ENCODE peak calls at places on chromosome 3, in ten cellular contexts. A is WERI-Rb-1; D is fibroblast of lung; R is cardiac muscle cell; B is mesenchymal stem cell; U is upper lobe of left lung; M is Panc1; H is CD8-positive, alpha-beta memory T cell; V is sigmoid colon; K is trophoblast cell. Q is an unnamed sample.

GRCh38 chr3:69214241-69214640 is 91.8 kb upstream of the LMOD3 start:
- DNase-seq in A (no peak), D (no peak), R (no peak), B (no peak), U (no peak), M (no peak), H (no peak), V (no peak), K (no peak), Q (no peak)

GRCh38 chr3:131072099-131072559 is 45.5 kb downstream of the NEK11 start:
- DNase-seq in A (no peak), D (no peak), R (peak; percentile 47), B (peak; percentile 56), U (no peak), M (no peak), H (no peak), V (no peak), K (peak; percentile 87), Q (no peak)

GRCh38 chr3:132245547-132245946 is 71.7 kb upstream of the ACP3 start:
- DNase-seq in A (no peak), D (peak; percentile 36), R (peak; percentile 63), B (no peak), U (no peak), M (no peak), H (no peak), V (no peak), K (no peak), Q (no peak)

GRCh38 chr3:9946112-9947024 is 5.8 kb downstream of the PRRT3 start:
- DNase-seq in A (peak; percentile 92), D (peak; percentile 91), R (peak; percentile 95), B (peak; percentile 91), U (peak; percentile 94), M (no peak), H (peak; percentile 76), V (peak; percentile 96), K (peak; percentile 82), Q (peak; percentile 86)

GRCh38 chr3:196341142-196341541 is 3.0 kb upstream of the TM4SF19 start:
- DNase-seq in A (no peak), D (peak; percentile 60), R (peak; percentile 61), B (peak; percentile 82), U (no peak), M (no peak), H (no peak), V (no peak), K (peak; percentile 19), Q (no peak)

GRCh38 chr3:33883538-33884203 is 85.2 kb downstream of the PDCD6IP start:
- DNase-seq in A (peak; percentile 20), D (peak; percentile 64), R (peak; percentile 51), B (peak; percentile 56), U (no peak), M (peak; percentile 17), H (peak; percentile 14), V (no peak), K (peak; percentile 82), Q (no peak)

GRCh38 chr3:81723732-81724313 is 37.6 kb downstream of the GBE1 start:
- DNase-seq in A (no peak), D (peak; percentile 48), R (peak; percentile 70), B (peak; percentile 60), U (no peak), M (no peak), H (no peak), V (no peak), K (no peak), Q (no peak)

GRCh38 chr3:64305731-64306130 is 80.5 kb upstream of the PRICKLE2 start:
- DNase-seq in A (no peak), D (no peak), R (no peak), B (no peak), U (no peak), M (no peak), H (no peak), V (no peak), K (no peak), Q (no peak)

GRCh38 chr3:171838218-171838720 is 4.9 kb upstream of the TMEM212 start:
- DNase-seq in A (no peak), D (peak; percentile 83), R (peak; percentile 94), B (peak; percentile 88), U (no peak), M (no peak), H (no peak), V (peak; percentile 83), K (peak; percentile 34), Q (no peak)

GRCh38 chr3:171835613-171836012 is 7.5 kb upstream of the TMEM212 start:
- DNase-seq in A (no peak), D (no peak), R (no peak), B (no peak), U (no peak), M (no peak), H (no peak), V (no peak), K (no peak), Q (no peak)

GRCh38 chr3:171835116-171835515 is 8.0 kb upstream of the TMEM212 start:
- DNase-seq in A (no peak), D (no peak), R (no peak), B (peak; percentile 18), U (no peak), M (no peak), H (no peak), V (no peak), K (peak; percentile 22), Q (no peak)

GRCh38 chr3:171837698-171838097 is 5.5 kb upstream of the TMEM212 start:
- DNase-seq in A (no peak), D (no peak), R (no peak), B (no peak), U (no peak), M (no peak), H (no peak), V (no peak), K (no peak), Q (no peak)

DNA sequence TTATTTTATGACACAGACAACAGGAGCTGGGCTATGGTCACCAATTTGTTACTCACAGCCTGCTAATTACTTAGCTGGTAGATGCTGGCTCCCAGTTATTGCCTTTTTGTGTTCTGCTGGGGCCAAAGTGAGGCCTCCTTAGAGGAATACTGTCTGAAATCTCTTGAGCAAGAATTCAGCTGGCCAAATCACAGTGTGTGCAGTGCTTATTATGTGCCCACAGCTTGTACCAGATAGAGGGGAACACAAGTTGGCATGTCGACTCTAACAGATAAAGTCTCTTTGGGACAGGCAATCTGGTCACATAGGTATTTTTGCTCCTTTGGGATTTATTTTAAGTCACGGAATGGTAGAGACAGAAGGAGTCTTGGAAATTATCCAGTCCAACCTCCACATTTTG is 6.3 kb upstream of the TMEM212 start:
- DNase-seq in A (no peak), D (no peak), R (no peak), B (no peak), U (no peak), M (no peak), H (no peak), V (no peak), K (no peak), Q (no peak)
- H3K9me3 ChIP-seq in A (no peaks in the 10 kb centered on the region), D (no peaks in the 10 kb centered on the region), R (no peaks in the 10 kb centered on the region), B (no peaks in the 10 kb centered on the region), U (no peaks in the 10 kb centered on the region), M (no peaks in the 10 kb centered on the region), H (no peaks in the 10 kb centered on the region), V (no peaks in the 10 kb centered on the region), K (no peaks in the 10 kb centered on the region), Q (no peaks in the 10 kb centered on the region)

GRCh38 chr3:14521611-14522010 is 18.5 kb downstream of the GRIP2 start:
- DNase-seq in A (peak; percentile 6), D (no peak), R (no peak), B (no peak), U (no peak), M (no peak), H (no peak), V (peak; percentile 34), K (no peak), Q (no peak)

GRCh38 chr3:14522768-14523167 is 17.4 kb downstream of the GRIP2 start:
- DNase-seq in A (peak; percentile 3), D (no peak), R (no peak), B (no peak), U (no peak), M (no peak), H (no peak), V (peak; percentile 40), K (no peak), Q (no peak)

GRCh38 chr3:14523792-14524191 is 16.4 kb downstream of the GRIP2 start:
- DNase-seq in A (peak; percentile 9), D (peak; percentile 14), R (no peak), B (no peak), U (no peak), M (no peak), H (no peak), V (peak; percentile 39), K (peak; percentile 78), Q (no peak)

GRCh38 chr3:14520967-14521366 is 19.2 kb downstream of the GRIP2 start:
- DNase-seq in A (peak; percentile 4), D (no peak), R (no peak), B (no peak), U (no peak), M (no peak), H (no peak), V (peak; percentile 49), K (peak; percentile 84), Q (no peak)

DNA sequence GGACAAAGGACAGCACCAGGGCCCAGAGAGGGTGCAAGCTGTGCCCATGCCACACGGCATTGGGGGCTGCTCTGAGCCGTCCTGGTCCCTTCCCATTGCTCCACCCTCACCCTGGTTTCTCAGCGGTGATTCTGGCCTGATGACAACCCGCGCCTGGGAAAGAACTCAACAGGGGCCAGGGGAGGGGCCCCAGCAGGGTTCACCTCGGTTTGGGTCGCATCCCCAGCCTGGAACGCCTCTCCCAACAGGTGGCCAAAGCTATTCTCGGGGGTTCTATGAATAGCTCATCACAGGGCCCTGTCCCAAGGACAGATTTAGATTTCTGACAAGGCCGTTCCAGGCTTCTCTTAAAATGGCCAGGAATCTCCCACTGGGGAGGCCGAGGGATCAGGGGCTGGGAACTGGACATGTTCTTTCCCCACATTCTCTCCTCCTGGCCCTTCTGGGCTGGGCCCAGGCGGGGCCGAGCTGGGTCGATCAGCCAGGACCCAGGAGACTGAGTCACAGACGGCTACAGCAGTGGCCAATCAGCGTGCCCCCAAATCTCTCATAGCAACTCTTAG is 17.9 kb downstream of the GRIP2 start:
- DNase-seq in A (peak; percentile 3), D (no peak), R (no peak), B (no peak), U (no peak), M (no peak), H (no peak), V (peak; percentile 65), K (no peak), Q (no peak)
- H3K27ac ChIP-seq in A (no peak overlapping the region), D (no peak overlapping the region), R (no peak overlapping the region), B (no peak overlapping the region), U (no peak overlapping the region), M (no peak overlapping the region), H (no peak overlapping the region), V (no peak overlapping the region), K (no peak overlapping the region), Q (no peak overlapping the region)

GRCh38 chr3:47108546-47108945 is 55.4 kb downstream of the SETD2 start:
- DNase-seq in A (no peak), D (no peak), R (peak; percentile 24), B (no peak), U (no peak), M (no peak), H (no peak), V (no peak), K (peak; percentile 5), Q (no peak)
- H3K4me3 ChIP-seq in A (no peak overlapping the region), D (no peak overlapping the region), R (no peak overlapping the region), B (no peak overlapping the region), U (no peak overlapping the region), M (no peak overlapping the region), H (no peak overlapping the region), V (no peak overlapping the region), K (no peak overlapping the region), Q (no peak overlapping the region)

GRCh38 chr3:105938101-105938500 is 69.3 kb upstream of the CBLB start:
- DNase-seq in A (no peak), D (peak; percentile 77), R (peak; percentile 68), B (peak; percentile 38), U (no peak), M (no peak), H (no peak), V (no peak), K (no peak), Q (no peak)

GRCh38 chr3:105930733-105931132 is 61.9 kb upstream of the CBLB start:
- DNase-seq in A (no peak), D (no peak), R (no peak), B (no peak), U (no peak), M (no peak), H (no peak), V (no peak), K (peak; percentile 43), Q (no peak)

GRCh38 chr3:105938826-105939225 is 70.0 kb upstream of the CBLB start:
- DNase-seq in A (no peak), D (no peak), R (no peak), B (no peak), U (no peak), M (no peak), H (no peak), V (no peak), K (no peak), Q (no peak)

DNA sequence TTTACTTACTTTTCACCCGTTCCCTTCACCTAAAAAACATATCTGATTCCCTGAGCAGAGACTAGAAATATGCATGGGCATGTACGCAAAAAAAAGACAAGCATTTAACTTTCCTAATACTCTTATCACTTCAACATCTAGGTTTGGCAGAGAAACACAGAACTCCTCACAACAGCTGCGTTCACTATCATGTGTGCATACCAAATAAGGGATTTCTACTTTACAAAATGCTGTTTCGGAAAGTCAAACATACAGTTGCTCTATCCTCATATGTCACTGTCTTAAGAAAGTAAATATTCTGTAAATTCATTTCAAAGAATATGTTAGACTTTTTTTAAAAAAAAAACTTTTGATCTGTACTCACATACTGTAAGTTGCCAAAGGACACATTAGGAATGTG is 65.1 kb upstream of the CBLB start:
- DNase-seq in A (no peak), D (peak; percentile 87), R (peak; percentile 85), B (no peak), U (no peak), M (no peak), H (no peak), V (no peak), K (peak; percentile 84), Q (no peak)
- H3K9me3 ChIP-seq in A (no peaks in the 10 kb centered on the region), D (no peaks in the 10 kb centered on the region), R (no peaks in the 10 kb centered on the region), B (no peaks in the 10 kb centered on the region), U (no peaks in the 10 kb centered on the region), M (no peaks in the 10 kb centered on the region), H (no peaks in the 10 kb centered on the region), V (no peaks in the 10 kb centered on the region), K (no peaks in the 10 kb centered on the region), Q (no peaks in the 10 kb centered on the region)